ENCODE peak calls at places on chromosomes 12 and 14, in nine cellular contexts. M is uterus; G is body of pancreas; Z is tibial nerve; O is CD8-positive, alpha-beta T cell; Y is astrocyte; B is A549; A is IMR-90; R is AG04450. U is an unnamed sample.

GRCh38 chr14:73503648-73504047 is 12.9 kb downstream of the RIOX1 start:
- DNase-seq in Z (no peak), G (no peak), R (peak), Y (peak), A (peak), B (no peak), M (no peak), O (no peak), U (no peak)

GRCh38 chr14:60981626-60982455 is 796 bp downstream of the SLC38A6 start:
- DNase-seq in G (no peak), Z (peak), Y (peak), B (peak), O (no peak), A (peak), M (no peak), R (peak), U (no peak)

GRCh38 chr12:26787125-26787495 is 45.9 kb downstream of the ITPR2 start:
- DNase-seq in Z (no peak), R (no peak), G (no peak), A (peak), M (no peak), B (no peak), O (no peak), Y (peak), U (no peak)

GRCh38 chr12:106025129-106025528 is 113.6 kb downstream of the NUAK1 start:
- DNase-seq in B (no peak), Z (no peak), Y (no peak), R (no peak), O (no peak), G (no peak), A (no peak), M (no peak), U (no peak)

GRCh38 chr14:99217556-99217955 is 54.4 kb downstream of the BCL11B start:
- DNase-seq in G (no peak), M (no peak), B (no peak), Y (no peak), O (no peak), R (no peak), Z (no peak), A (no peak), U (no peak)

GRCh38 chr12:107822356-107822755 is 47.9 kb downstream of the ASCL4 start:
- DNase-seq in M (no peak), A (no peak), Y (no peak), Z (no peak), G (no peak), O (no peak), R (no peak), B (no peak), U (no peak)

GRCh38 chr14:27026097-27026496 is 428.3 kb upstream of the NOVA1 start:
- DNase-seq in A (no peak), R (no peak), G (no peak), Y (no peak), B (no peak), Z (no peak), M (no peak), O (no peak), U (no peak)

GRCh38 chr12:98295681-98296080 is 219.7 kb upstream of the TMPO start:
- DNase-seq in O (no peak), A (no peak), G (no peak), B (no peak), M (no peak), Z (no peak), R (no peak), Y (peak), U (no peak)

GRCh38 chr12:52243774-52244614 is 11.0 kb downstream of the KRT7 start:
- DNase-seq in Y (peak), G (peak), O (peak), M (peak), R (peak), A (peak), Z (peak), B (peak), U (peak)

GRCh38 chr14:91365552-91365951 is 52.1 kb downstream of the CCDC88C start:
- DNase-seq in R (no peak), O (no peak), Z (no peak), Y (no peak), M (no peak), B (no peak), A (no peak), G (no peak), U (no peak)
- H3K27ac ChIP-seq in R (no peak), O (no peak), Z (no peak), Y (no peak), M (no peak), B (no peak), A (no peak), G (no peak), U (no peak)

GRCh38 chr12:25058012-25058411 is 109.1 kb upstream of the BCAT1 start:
- DNase-seq in M (no peak), Z (no peak), B (no peak), A (no peak), Y (no peak), R (no peak), G (no peak), O (no peak), U (no peak)
- H3K4me3 ChIP-seq in M (no peak), Z (no peak), B (no peak), A (no peak), Y (no peak), R (no peak), G (no peak), O (no peak), U (no peak)

GRCh38 chr12:109134186-109134917 is 18.0 kb downstream of the ACACB start:
- DNase-seq in O (no peak), R (no peak), Y (no peak), A (no peak), Z (no peak), M (peak), B (peak), G (peak), U (peak)
- TF ChIP-seq CTCF in O (no peak), R (peak), Y (peak), A (peak), Z (peak), M (peak), B (peak), G (peak), U (peak)

DNA sequence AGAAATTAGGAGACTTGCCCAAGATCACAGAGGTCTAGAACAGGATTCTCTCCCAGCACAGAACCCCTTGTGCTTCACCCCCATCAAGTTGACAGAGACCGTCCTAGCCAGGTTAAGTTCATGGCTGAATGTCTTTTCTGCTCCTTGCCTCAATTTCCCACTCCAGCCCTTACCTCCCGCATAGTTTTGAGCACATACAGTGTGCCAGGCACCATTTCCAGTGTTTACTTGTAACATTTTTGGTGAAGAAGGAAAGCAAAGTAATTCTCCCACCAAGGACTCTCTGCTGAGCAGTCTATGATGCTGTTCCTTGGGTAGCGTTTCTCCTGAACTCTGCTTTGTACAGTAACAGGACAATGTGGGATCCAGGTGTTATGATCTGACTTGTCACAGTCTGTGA is 1.2 kb downstream of the ABHD4 start:
- DNase-seq in O (no peak), R (no peak), G (no peak), M (no peak), Y (no peak), Z (no peak), A (no peak), B (no peak), U (no peak)
- H3K27ac ChIP-seq in O (no peak), R (peak), G (peak), M (peak), Y (peak), Z (peak), A (no peak), B (peak), U (peak)

GRCh38 chr12:14884458-14884878 is 1.2 kb downstream of the MGP start:
- DNase-seq in Y (peak), A (peak), M (peak), O (peak), B (no peak), R (peak), G (peak), Z (peak), U (peak)
- H3K4me3 ChIP-seq in Y (peak), A (no peak), M (peak), O (no peak), B (no peak), R (no peak), G (no peak), Z (peak), U (peak)

GRCh38 chr12:103583008-103583407 is 4.1 kb upstream of the STAB2 start:
- DNase-seq in Y (no peak), O (no peak), Z (no peak), A (no peak), R (no peak), G (no peak), M (no peak), B (no peak), U (no peak)

GRCh38 chr12:103589517-103589916 is 2.4 kb downstream of the STAB2 start:
- DNase-seq in Y (no peak), R (no peak), B (no peak), G (no peak), Z (no peak), M (no peak), A (no peak), O (no peak), U (no peak)

GRCh38 chr12:103588680-103589079 is 1.6 kb downstream of the STAB2 start:
- DNase-seq in A (no peak), R (no peak), O (no peak), G (no peak), M (no peak), B (no peak), Z (no peak), Y (no peak), U (no peak)

GRCh38 chr12:103586791-103587370 is at the start of gene STAB2:
- DNase-seq in O (no peak), Z (no peak), M (no peak), G (no peak), B (no peak), A (no peak), Y (no peak), R (no peak), U (no peak)

GRCh38 chr12:103586132-103586531 is 941 bp upstream of the STAB2 start:
- DNase-seq in Z (no peak), G (no peak), Y (no peak), O (no peak), R (no peak), A (no peak), B (no peak), M (no peak), U (no peak)
- TF ChIP-seq CTCF in Z (no peak), G (peak), Y (no peak), O (no peak), R (no peak), A (peak), B (peak), M (no peak), U (peak)

U was measured in heart right ventricle.